ENCODE peak calls at places on chromosome 21, in six cellular contexts. M is stimulated activated CD4-positive, alpha-beta T cell treated with anti-CD3 and anti-CD28 coated beads, Interleukin-1b, Interleukin-23, amount 100 ng/mL, for 4 hours; K is hepatic stellate cell; A is psoas muscle; S is amniotic stem cell; F is thyroid gland. O is an unnamed sample.

GRCh38 chr21:42760361-42760970 is 107.0 kb downstream of the PDE9A start:
- DNase-seq in M (no peak), K (no peak), A (no peak), S (no peak), F (no peak), O (no peak)

GRCh38 chr21:16420086-16420724 is 690.4 kb downstream of the USP25 start:
- DNase-seq in M (no peak), K (no peak), A (peak; percentile 40), S (no peak), F (peak; percentile 70), O (no peak)

GRCh38 chr21:45020629-45021427 is 53.6 kb upstream of the ADARB1 start:
- DNase-seq in M (no peak), K (no peak), A (peak; percentile 24), S (no peak), F (no peak), O (no peak)

GRCh38 chr21:26769613-26770188 is 75.5 kb downstream of the ADAMTS1 start:
- DNase-seq in M (no peak), K (no peak), A (no peak), S (peak; percentile 34), F (no peak), O (no peak)

GRCh38 chr21:29704719-29705118 is 235.1 kb downstream of the GRIK1 start:
- DNase-seq in M (no peak), K (no peak), A (no peak), S (no peak), F (no peak), O (no peak)

GRCh38 chr21:19508844-19509243 is 1105.3 kb upstream of the TMPRSS15 start:
- DNase-seq in M (no peak), K (no peak), A (no peak), S (no peak), F (no peak), O (no peak)

GRCh38 chr21:36589352-36589971 is 109.5 kb upstream of the SIM2 start:
- DNase-seq in M (no peak), K (peak; percentile 26), A (peak; percentile 45), S (no peak), F (peak; percentile 47), O (no peak)

GRCh38 chr21:46066843-46067331 is 31.0 kb upstream of the COL6A2 start:
- DNase-seq in M (no peak), K (peak; percentile 76), A (peak; percentile 61), S (no peak), F (no peak), O (no peak)

GRCh38 chr21:38930838-38931237 is 125.1 kb downstream of the ETS2 start:
- DNase-seq in M (no peak), K (no peak), A (no peak), S (no peak), F (no peak), O (no peak)

GRCh38 chr21:37435120-37435519 is 68.5 kb downstream of the DYRK1A start:
- DNase-seq in M (no peak), K (no peak), A (peak; percentile 32), S (peak; percentile 40), F (peak; percentile 25), O (no peak)

GRCh38 chr21:45543710-45544448 is 1.6 kb upstream of the SLC19A1 start:
- DNase-seq in M (no peak), K (no peak), A (no peak), S (no peak), F (no peak), O (no peak)

GRCh38 chr21:34795152-34796141 is 126.7 kb downstream of the CLIC6 start:
- DNase-seq in M (no peak), K (no peak), A (peak; percentile 43), S (no peak), F (peak; percentile 9), O (no peak)

GRCh38 chr21:14923468-14923867 is 141.3 kb downstream of the NRIP1 start:
- DNase-seq in M (no peak), K (no peak), A (no peak), S (no peak), F (no peak), O (no peak)

GRCh38 chr21:39613029-39613934 is 542 bp downstream of the B3GALT5 start:
- DNase-seq in M (no peak), K (no peak), A (no peak), S (no peak), F (no peak), O (no peak)

GRCh38 chr21:45264146-45264918 is 23.4 kb downstream of the POFUT2 start:
- DNase-seq in M (no peak), K (no peak), A (no peak), S (no peak), F (no peak), O (peak; percentile 3)

GRCh38 chr21:44840771-44841170 is 22.9 kb upstream of the SUMO3 start:
- DNase-seq in M (no peak), K (no peak), A (no peak), S (no peak), F (no peak), O (no peak)

GRCh38 chr21:41640756-41641509 is 125.9 kb downstream of the RIPK4 start:
- DNase-seq in M (no peak), K (peak; percentile 64), A (peak; percentile 27), S (peak; percentile 13), F (no peak), O (no peak)

GRCh38 chr21:24658016-24658415 is 949.3 kb downstream of the MRPL39 start:
- DNase-seq in M (no peak), K (no peak), A (no peak), S (no peak), F (peak; percentile 35), O (no peak)

GRCh38 chr21:34910396-34910795 is 138.7 kb downstream of the RUNX1 start:
- DNase-seq in M (no peak), K (no peak), A (no peak), S (no peak), F (peak; percentile 91), O (no peak)

GRCh38 chr21:35525443-35525842 is 476.3 kb upstream of the RUNX1 start:
- DNase-seq in M (no peak), K (no peak), A (no peak), S (no peak), F (no peak), O (no peak)

GRCh38 chr21:42844411-42845113 is 34.8 kb downstream of the WDR4 start:
- DNase-seq in M (no peak), K (no peak), A (peak; percentile 43), S (no peak), F (peak; percentile 95), O (no peak)

GRCh38 chr21:34861302-34861701 is 187.8 kb downstream of the RUNX1 start:
- DNase-seq in M (no peak), K (no peak), A (no peak), S (no peak), F (no peak), O (no peak)

GRCh38 chr21:28993293-28993629 is 584 bp upstream of the LTN1 start:
- DNase-seq in M (no peak), K (no peak), A (no peak), S (no peak), F (no peak), O (no peak)

GRCh38 chr21:32921632-32922230 is 104.0 kb upstream of the OLIG2 start:
- DNase-seq in M (peak; percentile 21), K (no peak), A (peak; percentile 16), S (no peak), F (no peak), O (no peak)

GRCh38 chr21:41142051-41142795 is 25.7 kb upstream of the BACE2 start:
- DNase-seq in M (no peak), K (no peak), A (peak; percentile 31), S (no peak), F (peak; percentile 88), O (no peak)

GRCh38 chr21:36909423-36909822 is 57.0 kb downstream of the HLCS start:
- DNase-seq in M (no peak), K (no peak), A (no peak), S (no peak), F (no peak), O (no peak)

O was measured in progenitor cell of endocrine pancreas.